ENCODE peak calls at places on chromosome 18, in five cellular contexts. E is WERI-Rb-1, L is neural crest cell, M is fibroblast of the aortic adventitia, R is dorsolateral prefrontal cortex. G is an unnamed sample.

GRCh38 chr18:69397096-69397495 is 3.6 kb upstream of the DOK6 start:
- DNase-seq in E (no peak), R (no peak), L (no peak), M (no peak), G (no peak)

GRCh38 chr18:21364471-21364870 is 122.4 kb downstream of the GREB1L start:
- DNase-seq in L (no peak), E (no peak), M (no peak), R (no peak), G (no peak)

GRCh38 chr18:26568513-26568912 is 20.2 kb upstream of the KCTD1 start:
- DNase-seq in E (no peak), M (no peak), L (no peak), R (no peak), G (no peak)

GRCh38 chr18:45449761-45450227 is 165.5 kb upstream of the SLC14A2 start:
- DNase-seq in E (no peak), L (no peak), R (peak), M (peak), G (peak)

GRCh38 chr18:13320891-13321425 is 102.4 kb downstream of the LDLRAD4 start:
- DNase-seq in L (no peak), R (no peak), M (no peak), E (no peak), G (no peak)

GRCh38 chr18:34767601-34768027 is 57.5 kb downstream of the DTNA start:
- DNase-seq in R (no peak), E (no peak), M (peak), L (no peak), G (no peak)

GRCh38 chr18:47399475-47399874 is 148.0 kb upstream of the SKOR2 start:
- DNase-seq in E (no peak), L (no peak), R (no peak), M (no peak), G (no peak)

GRCh38 chr18:3761266-3761665 is 311.3 kb downstream of the TGIF1 start:
- DNase-seq in E (no peak), R (no peak), L (no peak), M (no peak), G (no peak)

GRCh38 chr18:31723998-31724711 is 36.5 kb downstream of the SLC25A52 start:
- DNase-seq in L (no peak), M (peak), E (no peak), R (peak), G (no peak)

GRCh38 chr18:23234619-23235018 is 99.3 kb downstream of the CABLES1 start:
- DNase-seq in L (no peak), R (no peak), M (no peak), E (no peak), G (no peak)

GRCh38 chr18:22643731-22644130 is 226.0 kb upstream of the CTAGE1 start:
- DNase-seq in M (peak), E (no peak), L (no peak), R (no peak), G (no peak)

GRCh38 chr18:48137354-48138208 is 207.1 kb upstream of the SMAD2 start:
- DNase-seq in E (no peak), L (no peak), R (no peak), M (no peak), G (no peak)

GRCh38 chr18:59249186-59249774 is 24.0 kb downstream of the RAX start:
- DNase-seq in R (peak), L (peak), M (peak), E (peak), G (no peak)

GRCh38 chr18:52077251-52077983 is 262.6 kb upstream of the DCC start:
- DNase-seq in L (no peak), M (no peak), R (no peak), E (no peak), G (no peak)

GRCh38 chr18:3286165-3286564 is 24.2 kb downstream of the MYL12B start:
- DNase-seq in R (no peak), M (no peak), L (no peak), E (no peak), G (no peak)

GRCh38 chr18:77132369-77133050 is at the start of gene MBP:
- DNase-seq in L (peak), R (no peak), E (no peak), M (no peak), G (no peak)

GRCh38 chr18:29823671-29824070 is 1218.9 kb downstream of the DSC3 start:
- DNase-seq in R (no peak), L (no peak), M (no peak), E (no peak), G (no peak)

GRCh38 chr18:8450898-8451665 is 158.2 kb upstream of the RAB12 start:
- DNase-seq in M (no peak), L (no peak), E (no peak), R (no peak), G (no peak)

GRCh38 chr18:76984193-76985155 is 148.1 kb downstream of the MBP start:
- DNase-seq in M (no peak), E (no peak), R (no peak), L (no peak), G (no peak)

GRCh38 chr18:50629148-50629631 is 69.3 kb downstream of the MAPK4 start:
- DNase-seq in E (no peak), M (no peak), L (no peak), R (no peak), G (no peak)

GRCh38 chr18:77619523-77619922 is 369.9 kb downstream of the GALR1 start:
- DNase-seq in E (no peak), M (no peak), R (no peak), L (no peak), G (no peak)

GRCh38 chr18:69250305-69251151 is 150.2 kb upstream of the DOK6 start:
- DNase-seq in M (peak), E (peak), L (no peak), R (peak), G (no peak)

GRCh38 chr18:3595282-3596273 is 145.6 kb downstream of the TGIF1 start:
- DNase-seq in R (no peak), M (peak), E (no peak), L (no peak), G (no peak)

GRCh38 chr18:74492259-74492658 is 3.9 kb upstream of the CNDP2 start:
- DNase-seq in M (no peak), E (no peak), R (no peak), L (no peak), G (no peak)

GRCh38 chr18:74494514-74494913 is 1.6 kb upstream of the CNDP2 start:
- DNase-seq in L (no peak), M (no peak), R (no peak), E (no peak), G (no peak)

GRCh38 chr18:74495581-74496507 is at the start of gene CNDP2:
- DNase-seq in R (peak), M (peak), E (peak), L (peak), G (peak)

GRCh38 chr18:74496508-74497307 is 545 bp downstream of the CNDP2 start:
- DNase-seq in E (peak), L (peak), R (peak), M (peak), G (peak)

DNA sequence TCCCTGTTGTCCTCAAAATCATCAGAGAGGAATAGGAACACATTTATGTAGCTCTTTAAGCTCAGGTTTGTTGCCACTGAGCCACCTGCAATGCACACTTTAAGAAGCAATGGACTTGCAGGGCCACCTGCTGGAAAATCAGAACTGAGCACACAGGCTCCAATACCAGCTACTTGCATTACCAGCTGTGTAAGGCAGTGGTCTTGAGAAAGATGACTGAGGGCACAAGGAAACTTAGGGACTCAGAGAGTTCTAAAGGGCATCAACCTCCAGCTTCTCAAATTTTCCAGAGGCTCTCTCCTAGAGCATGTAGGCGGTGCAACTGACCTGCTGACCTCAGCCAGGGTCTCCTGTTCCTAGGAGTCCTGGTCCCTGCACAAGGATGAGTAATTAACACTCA is 2.5 kb upstream of the CNDP2 start:
- DNase-seq in E (peak), R (no peak), M (peak), L (no peak), G (no peak)
- TF ChIP-seq CTCF in E (peak), R (peak), M (peak), L (peak), G (no peak)

GRCh38 chr18:62658028-62658427 is 57.3 kb upstream of the PHLPP1 start:
- DNase-seq in R (no peak), M (no peak), L (no peak), E (no peak), G (no peak)

GRCh38 chr18:62660741-62661140 is 54.6 kb upstream of the PHLPP1 start:
- DNase-seq in E (no peak), R (no peak), L (no peak), M (no peak), G (no peak)

GRCh38 chr18:62662799-62663173 is 52.6 kb upstream of the PHLPP1 start:
- DNase-seq in R (no peak), M (no peak), L (no peak), E (no peak), G (no peak)

GRCh38 chr18:62655520-62656219 is 59.7 kb upstream of the PHLPP1 start:
- DNase-seq in M (no peak), L (no peak), E (no peak), R (no peak), G (no peak)

DNA sequence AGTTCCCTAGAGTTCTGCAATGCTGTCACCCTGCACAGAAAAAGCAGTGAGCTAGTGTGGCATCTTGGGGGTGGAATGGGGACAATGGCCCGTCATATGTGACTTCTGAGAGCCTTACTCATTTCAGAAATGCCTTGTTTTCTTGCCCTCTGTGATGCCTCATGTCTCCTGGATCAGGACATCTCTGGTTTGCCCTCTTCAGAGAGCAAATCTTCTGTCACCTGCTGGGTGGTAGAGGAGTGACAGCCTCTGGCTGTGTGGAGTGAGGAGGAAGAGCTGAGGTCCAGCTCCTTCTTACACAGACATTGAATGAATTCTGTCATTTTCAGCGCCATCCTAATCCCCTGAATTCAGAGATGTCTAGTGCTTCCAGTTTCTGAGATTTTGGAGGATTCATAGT is 55.6 kb upstream of the PHLPP1 start:
- DNase-seq in L (no peak), E (no peak), R (no peak), M (no peak), G (no peak)
- TF ChIP-seq CTCF in L (peak), E (peak), R (no peak), M (no peak), G (no peak)

GRCh38 chr18:49464718-49465598 is 4.5 kb upstream of the DYM start:
- DNase-seq in M (peak), E (no peak), L (no peak), R (no peak), G (no peak)
- TF ChIP-seq CTCF in M (no peak), E (peak), L (no peak), R (no peak), G (no peak)

DNA sequence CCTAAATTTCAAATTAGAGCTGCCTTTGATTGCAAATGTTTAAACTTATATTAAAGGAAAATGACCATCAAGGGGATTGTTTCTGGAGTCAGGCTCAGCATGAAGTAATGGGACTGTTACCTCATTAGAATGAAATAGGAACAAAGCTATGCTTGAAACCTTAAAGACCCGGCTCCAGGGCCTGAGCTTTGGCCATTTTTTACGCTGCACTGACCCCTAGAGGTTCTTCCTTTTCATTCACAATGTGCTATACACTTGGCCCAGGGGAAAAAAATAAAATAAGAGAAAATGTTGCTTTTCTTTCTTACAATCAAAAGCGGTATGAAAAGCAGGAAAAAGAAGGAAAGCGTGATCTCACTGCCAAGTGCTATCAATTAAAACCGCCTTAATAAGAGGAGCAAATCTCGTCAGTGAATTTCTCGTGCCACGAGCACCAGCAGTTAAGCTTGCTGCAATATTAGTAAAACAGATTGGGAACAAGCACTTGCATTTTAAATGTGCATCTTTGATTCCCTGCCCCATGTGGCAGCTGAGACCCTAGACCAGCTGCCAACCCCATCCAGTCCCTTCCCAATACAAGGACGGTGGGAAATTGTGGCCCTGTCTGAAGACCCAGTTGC is 96.6 kb downstream of the MBD2 start:
- DNase-seq in R (peak), E (peak), M (peak), L (peak), G (no peak)
- TF ChIP-seq CTCF in R (peak), E (peak), M (peak), L (peak), G (no peak)

GRCh38 chr18:67513285-67513684 is 3.2 kb downstream of the DSEL start:
- DNase-seq in L (no peak), R (no peak), E (peak), M (peak), G (no peak)
- TF ChIP-seq CTCF in L (no peak), R (no peak), E (peak), M (peak), G (no peak)